ENCODE peak calls at places on chromosomes 13 and 19, in eight cellular contexts. One of them, this sample, is unnamed.

GRCh38 chr13:45398862-45399261 is 19.3 kb downstream of the SLC25A30 start:
- DNase-seq in lower leg skin: no peak
- DNase-seq in esophagus squamous epithelium: no peak
- DNase-seq in dorsolateral prefrontal cortex: no peak
- DNase-seq in GM23248: no peak
- DNase-seq in PC-9: no peak
- DNase-seq in Peyer's patch: peak; percentile 72
- DNase-seq in CD4-positive, alpha-beta memory T cell: peak; percentile 63
- DNase-seq in this sample: no peak

GRCh38 chr13:113527272-113527958 is 36.9 kb upstream of the DCUN1D2 start:
- DNase-seq in lower leg skin: no peak
- DNase-seq in esophagus squamous epithelium: no peak
- DNase-seq in dorsolateral prefrontal cortex: peak; percentile 13
- DNase-seq in GM23248: no peak
- DNase-seq in PC-9: no peak
- DNase-seq in Peyer's patch: no peak
- DNase-seq in CD4-positive, alpha-beta memory T cell: no peak
- DNase-seq in this sample: no peak

GRCh38 chr19:31392514-31392913 is 43.3 kb upstream of the TSHZ3 start:
- DNase-seq in lower leg skin: no peak
- DNase-seq in esophagus squamous epithelium: no peak
- DNase-seq in dorsolateral prefrontal cortex: no peak
- DNase-seq in GM23248: no peak
- DNase-seq in PC-9: no peak
- DNase-seq in Peyer's patch: no peak
- DNase-seq in CD4-positive, alpha-beta memory T cell: no peak
- DNase-seq in this sample: no peak

GRCh38 chr13:70415141-70415540 is 306.9 kb upstream of the KLHL1 start:
- DNase-seq in lower leg skin: no peak
- DNase-seq in esophagus squamous epithelium: no peak
- DNase-seq in dorsolateral prefrontal cortex: no peak
- DNase-seq in GM23248: no peak
- DNase-seq in PC-9: no peak
- DNase-seq in Peyer's patch: no peak
- DNase-seq in CD4-positive, alpha-beta memory T cell: no peak
- DNase-seq in this sample: no peak

GRCh38 chr19:30666301-30666803 is 294.2 kb downstream of the ZNF536 start:
- DNase-seq in lower leg skin: no peak
- DNase-seq in esophagus squamous epithelium: no peak
- DNase-seq in dorsolateral prefrontal cortex: peak; percentile 77
- DNase-seq in GM23248: peak; percentile 64
- DNase-seq in PC-9: peak; percentile 22
- DNase-seq in Peyer's patch: peak; percentile 68
- DNase-seq in CD4-positive, alpha-beta memory T cell: peak; percentile 11
- DNase-seq in this sample: peak; percentile 41

GRCh38 chr19:33063356-33064116 is 1.2 kb downstream of the RHPN2 start:
- DNase-seq in lower leg skin: peak; percentile 23
- DNase-seq in esophagus squamous epithelium: no peak
- DNase-seq in dorsolateral prefrontal cortex: no peak
- DNase-seq in GM23248: no peak
- DNase-seq in PC-9: no peak
- DNase-seq in Peyer's patch: peak; percentile 68
- DNase-seq in CD4-positive, alpha-beta memory T cell: no peak
- DNase-seq in this sample: peak; percentile 86

GRCh38 chr13:43874512-43875092 is 4.9 kb downstream of the CCDC122 start:
- DNase-seq in lower leg skin: no peak
- DNase-seq in esophagus squamous epithelium: no peak
- DNase-seq in dorsolateral prefrontal cortex: no peak
- DNase-seq in GM23248: peak; percentile 51
- DNase-seq in PC-9: no peak
- DNase-seq in Peyer's patch: no peak
- DNase-seq in CD4-positive, alpha-beta memory T cell: peak; percentile 27
- DNase-seq in this sample: no peak

GRCh38 chr19:50837300-50837699 is 3.9 kb upstream of the KLK15 start:
- DNase-seq in lower leg skin: no peak
- DNase-seq in esophagus squamous epithelium: no peak
- DNase-seq in dorsolateral prefrontal cortex: no peak
- DNase-seq in GM23248: no peak
- DNase-seq in PC-9: no peak
- DNase-seq in Peyer's patch: no peak
- DNase-seq in CD4-positive, alpha-beta memory T cell: no peak
- DNase-seq in this sample: peak; percentile 66

GRCh38 chr19:12095111-12095790 is 30.7 kb downstream of the ZNF844 start:
- DNase-seq in lower leg skin: no peak
- DNase-seq in esophagus squamous epithelium: no peak
- DNase-seq in dorsolateral prefrontal cortex: no peak
- DNase-seq in GM23248: peak; percentile 65
- DNase-seq in PC-9: no peak
- DNase-seq in Peyer's patch: no peak
- DNase-seq in CD4-positive, alpha-beta memory T cell: no peak
- DNase-seq in this sample: no peak

GRCh38 chr19:12090807-12091206 is 26.3 kb downstream of the ZNF844 start:
- DNase-seq in lower leg skin: peak; percentile 41
- DNase-seq in esophagus squamous epithelium: no peak
- DNase-seq in dorsolateral prefrontal cortex: peak; percentile 67
- DNase-seq in GM23248: peak; percentile 78
- DNase-seq in PC-9: peak; percentile 23
- DNase-seq in Peyer's patch: peak; percentile 75
- DNase-seq in CD4-positive, alpha-beta memory T cell: peak; percentile 39
- DNase-seq in this sample: peak; percentile 73

GRCh38 chr19:12098040-12098439 is 33.5 kb downstream of the ZNF844 start:
- DNase-seq in lower leg skin: peak; percentile 14
- DNase-seq in esophagus squamous epithelium: no peak
- DNase-seq in dorsolateral prefrontal cortex: no peak
- DNase-seq in GM23248: no peak
- DNase-seq in PC-9: no peak
- DNase-seq in Peyer's patch: no peak
- DNase-seq in CD4-positive, alpha-beta memory T cell: no peak
- DNase-seq in this sample: no peak

GRCh38 chr19:12093777-12094176 is 29.2 kb downstream of the ZNF844 start:
- DNase-seq in lower leg skin: no peak
- DNase-seq in esophagus squamous epithelium: no peak
- DNase-seq in dorsolateral prefrontal cortex: no peak
- DNase-seq in GM23248: no peak
- DNase-seq in PC-9: no peak
- DNase-seq in Peyer's patch: no peak
- DNase-seq in CD4-positive, alpha-beta memory T cell: no peak
- DNase-seq in this sample: no peak

DNA sequence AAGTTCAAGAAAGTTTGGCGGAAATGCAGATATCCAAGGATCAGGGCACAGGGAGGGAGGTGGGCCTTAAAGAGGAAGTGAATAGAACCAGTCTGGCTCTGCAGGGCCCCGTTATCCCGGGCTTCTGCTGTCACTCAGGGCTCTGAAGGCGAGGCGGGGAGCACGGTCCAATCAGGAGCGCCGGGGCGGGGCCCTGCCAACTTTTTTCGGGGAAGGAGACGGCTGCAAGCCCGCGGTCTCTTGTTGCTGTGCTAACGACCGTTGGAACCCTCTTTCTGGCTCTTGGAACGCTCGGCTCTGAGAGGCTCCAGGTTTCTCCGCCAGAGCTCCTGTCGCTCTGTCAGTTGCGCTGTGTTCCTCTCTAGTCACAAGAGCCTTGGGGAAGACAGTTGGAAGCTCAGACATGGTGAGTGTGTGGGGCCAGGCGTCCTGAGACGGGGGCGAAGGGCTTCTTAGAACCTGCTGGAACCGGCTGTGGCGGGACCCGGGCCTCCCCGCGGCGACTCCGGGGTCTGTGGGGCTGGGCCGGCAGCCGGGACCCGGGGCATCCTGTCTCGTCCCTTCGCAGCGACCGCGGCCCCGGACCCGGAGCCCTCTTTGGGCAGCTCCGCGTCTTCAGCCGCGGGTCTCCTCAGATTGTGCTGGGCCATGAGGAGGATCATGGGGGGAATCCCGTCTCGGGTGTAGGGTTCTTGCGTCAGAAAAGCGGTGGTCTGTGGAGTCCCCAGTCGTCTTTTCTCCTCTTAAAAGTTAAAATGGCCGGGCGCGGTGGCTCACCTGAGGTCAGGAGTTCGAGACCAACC is 27.7 kb downstream of the ZNF844 start:
- DNase-seq in lower leg skin: peak; percentile 87
- DNase-seq in esophagus squamous epithelium: peak; percentile 8
- DNase-seq in dorsolateral prefrontal cortex: peak; percentile 80
- DNase-seq in GM23248: peak; percentile 94
- DNase-seq in PC-9: peak; percentile 16
- DNase-seq in Peyer's patch: peak; percentile 79
- DNase-seq in CD4-positive, alpha-beta memory T cell: peak; percentile 6
- DNase-seq in this sample: peak; percentile 88
- H3K4me3 ChIP-seq in lower leg skin: peak overlapping the region; percentile 60
- H3K4me3 ChIP-seq in esophagus squamous epithelium: peak overlapping the region; percentile 69
- H3K4me3 ChIP-seq in dorsolateral prefrontal cortex: peak overlapping the region; percentile 67
- H3K4me3 ChIP-seq in GM23248: peak overlapping the region; percentile 86
- H3K4me3 ChIP-seq in PC-9: no peak overlapping the region
- H3K4me3 ChIP-seq in Peyer's patch: peak overlapping the region; percentile 45
- H3K4me3 ChIP-seq in CD4-positive, alpha-beta memory T cell: peak overlapping the region; percentile 46
- H3K4me3 ChIP-seq in this sample: peak overlapping the region; percentile 70

GRCh38 chr13:32427852-32428580 is at the start of gene N4BP2L1:
- DNase-seq in lower leg skin: peak; percentile 79
- DNase-seq in esophagus squamous epithelium: peak; percentile 45
- DNase-seq in dorsolateral prefrontal cortex: peak; percentile 83
- DNase-seq in GM23248: peak; percentile 71
- DNase-seq in PC-9: peak; percentile 45
- DNase-seq in Peyer's patch: peak; percentile 94
- DNase-seq in CD4-positive, alpha-beta memory T cell: peak; percentile 80
- DNase-seq in this sample: peak; percentile 80

GRCh38 chr13:32426981-32427851 is 714 bp downstream of the N4BP2L1 start:
- DNase-seq in lower leg skin: peak; percentile 47
- DNase-seq in esophagus squamous epithelium: no peak
- DNase-seq in dorsolateral prefrontal cortex: peak; percentile 71
- DNase-seq in GM23248: peak; percentile 62
- DNase-seq in PC-9: peak; percentile 9
- DNase-seq in Peyer's patch: peak; percentile 78
- DNase-seq in CD4-positive, alpha-beta memory T cell: peak; percentile 54
- DNase-seq in this sample: peak; percentile 52

GRCh38 chr13:32423592-32423991 is 4.3 kb downstream of the N4BP2L1 start:
- DNase-seq in lower leg skin: no peak
- DNase-seq in esophagus squamous epithelium: no peak
- DNase-seq in dorsolateral prefrontal cortex: no peak
- DNase-seq in GM23248: no peak
- DNase-seq in PC-9: no peak
- DNase-seq in Peyer's patch: no peak
- DNase-seq in CD4-positive, alpha-beta memory T cell: no peak
- DNase-seq in this sample: no peak

GRCh38 chr13:32426191-32426980 is 1.5 kb downstream of the N4BP2L1 start:
- DNase-seq in lower leg skin: no peak
- DNase-seq in esophagus squamous epithelium: no peak
- DNase-seq in dorsolateral prefrontal cortex: no peak
- DNase-seq in GM23248: peak; percentile 55
- DNase-seq in PC-9: no peak
- DNase-seq in Peyer's patch: peak; percentile 64
- DNase-seq in CD4-positive, alpha-beta memory T cell: peak; percentile 65
- DNase-seq in this sample: peak; percentile 43

GRCh38 chr13:32425158-32425557 is 2.8 kb downstream of the N4BP2L1 start:
- DNase-seq in lower leg skin: no peak
- DNase-seq in esophagus squamous epithelium: no peak
- DNase-seq in dorsolateral prefrontal cortex: no peak
- DNase-seq in GM23248: no peak
- DNase-seq in PC-9: no peak
- DNase-seq in Peyer's patch: no peak
- DNase-seq in CD4-positive, alpha-beta memory T cell: no peak
- DNase-seq in this sample: no peak
- H3K4me3 ChIP-seq in lower leg skin: no peak overlapping the region
- H3K4me3 ChIP-seq in esophagus squamous epithelium: no peak overlapping the region
- H3K4me3 ChIP-seq in dorsolateral prefrontal cortex: no peak overlapping the region
- H3K4me3 ChIP-seq in GM23248: no peak overlapping the region
- H3K4me3 ChIP-seq in PC-9: no peak overlapping the region
- H3K4me3 ChIP-seq in Peyer's patch: no peak overlapping the region
- H3K4me3 ChIP-seq in CD4-positive, alpha-beta memory T cell: peak overlapping the region; percentile 85
- H3K4me3 ChIP-seq in this sample: no peak overlapping the region

DNA sequence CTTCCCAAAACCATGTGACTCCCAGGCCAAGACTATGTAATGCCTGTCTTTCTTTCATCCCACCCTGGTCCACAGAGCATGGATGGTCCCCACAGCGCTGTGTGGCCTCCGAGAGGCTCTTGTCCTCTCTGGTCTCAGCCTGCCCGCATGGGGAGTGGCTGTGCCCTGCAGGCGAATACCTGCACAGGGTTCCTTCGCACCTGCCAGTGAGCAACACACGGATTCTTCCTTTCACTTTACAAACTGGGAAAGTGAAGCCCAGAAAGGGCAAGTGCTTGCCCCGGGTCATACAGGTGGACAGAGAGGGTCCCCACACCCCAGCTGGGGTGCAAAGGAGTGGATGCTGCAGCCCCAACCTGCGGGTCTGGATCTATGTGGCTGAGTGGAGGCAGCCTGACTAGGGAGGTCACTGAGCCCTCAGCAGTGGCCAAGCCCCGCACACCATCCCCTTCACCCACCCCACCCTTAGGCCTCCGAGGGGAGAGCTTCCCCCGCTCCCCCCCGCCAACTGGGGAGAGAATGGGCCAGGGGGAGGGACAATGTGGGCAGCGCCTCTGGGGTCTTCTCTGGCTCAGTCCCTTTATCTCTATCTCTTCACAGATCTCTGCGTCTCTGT is 747 bp upstream of the MARK4 start:
- DNase-seq in lower leg skin: no peak
- DNase-seq in esophagus squamous epithelium: no peak
- DNase-seq in dorsolateral prefrontal cortex: no peak
- DNase-seq in GM23248: no peak
- DNase-seq in PC-9: peak; percentile 7
- DNase-seq in Peyer's patch: no peak
- DNase-seq in CD4-positive, alpha-beta memory T cell: no peak
- DNase-seq in this sample: no peak
- H3K4me3 ChIP-seq in lower leg skin: no peak overlapping the region
- H3K4me3 ChIP-seq in esophagus squamous epithelium: peak overlapping the region; percentile 98
- H3K4me3 ChIP-seq in dorsolateral prefrontal cortex: peak overlapping the region; percentile 79
- H3K4me3 ChIP-seq in GM23248: peak overlapping the region; percentile 91
- H3K4me3 ChIP-seq in PC-9: peak overlapping the region; percentile 80
- H3K4me3 ChIP-seq in Peyer's patch: peak overlapping the region; percentile 85
- H3K4me3 ChIP-seq in CD4-positive, alpha-beta memory T cell: peak overlapping the region; percentile 66
- H3K4me3 ChIP-seq in this sample: peak overlapping the region; percentile 81

GRCh38 chr19:3359850-3360493 is 6.4 kb upstream of the NFIC start:
- DNase-seq in lower leg skin: no peak
- DNase-seq in esophagus squamous epithelium: no peak
- DNase-seq in dorsolateral prefrontal cortex: no peak
- DNase-seq in GM23248: peak; percentile 80
- DNase-seq in PC-9: no peak
- DNase-seq in Peyer's patch: no peak
- DNase-seq in CD4-positive, alpha-beta memory T cell: no peak
- DNase-seq in this sample: no peak

GRCh38 chr19:3362217-3362907 is 4.0 kb upstream of the NFIC start:
- DNase-seq in lower leg skin: no peak
- DNase-seq in esophagus squamous epithelium: no peak
- DNase-seq in dorsolateral prefrontal cortex: no peak
- DNase-seq in GM23248: no peak
- DNase-seq in PC-9: no peak
- DNase-seq in Peyer's patch: no peak
- DNase-seq in CD4-positive, alpha-beta memory T cell: no peak
- DNase-seq in this sample: no peak

GRCh38 chr19:3363841-3364500 is 2.4 kb upstream of the NFIC start:
- DNase-seq in lower leg skin: no peak
- DNase-seq in esophagus squamous epithelium: no peak
- DNase-seq in dorsolateral prefrontal cortex: no peak
- DNase-seq in GM23248: no peak
- DNase-seq in PC-9: no peak
- DNase-seq in Peyer's patch: no peak
- DNase-seq in CD4-positive, alpha-beta memory T cell: no peak
- DNase-seq in this sample: no peak

GRCh38 chr19:3360494-3361383 is 5.6 kb upstream of the NFIC start:
- DNase-seq in lower leg skin: peak; percentile 73
- DNase-seq in esophagus squamous epithelium: no peak
- DNase-seq in dorsolateral prefrontal cortex: peak; percentile 87
- DNase-seq in GM23248: peak; percentile 76
- DNase-seq in PC-9: no peak
- DNase-seq in Peyer's patch: peak; percentile 83
- DNase-seq in CD4-positive, alpha-beta memory T cell: peak; percentile 70
- DNase-seq in this sample: peak; percentile 77

GRCh38 chr19:3361384-3362216 is 4.8 kb upstream of the NFIC start:
- DNase-seq in lower leg skin: no peak
- DNase-seq in esophagus squamous epithelium: no peak
- DNase-seq in dorsolateral prefrontal cortex: peak; percentile 52
- DNase-seq in GM23248: no peak
- DNase-seq in PC-9: no peak
- DNase-seq in Peyer's patch: no peak
- DNase-seq in CD4-positive, alpha-beta memory T cell: no peak
- DNase-seq in this sample: no peak
- H3K4me3 ChIP-seq in lower leg skin: no peak overlapping the region
- H3K4me3 ChIP-seq in esophagus squamous epithelium: peak overlapping the region; percentile 93
- H3K4me3 ChIP-seq in dorsolateral prefrontal cortex: peak overlapping the region; percentile 91
- H3K4me3 ChIP-seq in GM23248: peak overlapping the region; percentile 99
- H3K4me3 ChIP-seq in PC-9: no peak overlapping the region
- H3K4me3 ChIP-seq in Peyer's patch: no peak overlapping the region
- H3K4me3 ChIP-seq in CD4-positive, alpha-beta memory T cell: no peak overlapping the region
- H3K4me3 ChIP-seq in this sample: peak overlapping the region; percentile 61